ENCODE peak calls at places on chromosomes 13 and 19, in six cellular contexts. L, Z, S, T, M and G are unnamed samples.

GRCh38 chr19:40687525-40688016 is 2.9 kb downstream of the NUMBL start:
- DNase-seq in T (no peak), Z (no peak), M (no peak), L (no peak), S (no peak), G (no peak)

GRCh38 chr13:59835569-59835968 is 328.2 kb downstream of the DIAPH3 start:
- DNase-seq in Z (no peak), M (no peak), T (no peak), L (peak), S (no peak), G (no peak)

GRCh38 chr19:13588953-13589833 is 82.9 kb upstream of the CACNA1A start:
- DNase-seq in T (peak), Z (peak), L (peak), M (peak), S (peak), G (peak)

GRCh38 chr13:90197722-90198121 is 1149.8 kb upstream of the MIR17HG start:
- DNase-seq in M (no peak), Z (no peak), T (no peak), S (no peak), L (no peak), G (no peak)

GRCh38 chr13:26508885-26509284 is 48.6 kb upstream of the WASF3 start:
- DNase-seq in L (no peak), Z (no peak), S (no peak), M (no peak), T (no peak), G (no peak)

GRCh38 chr13:106499113-106499512 is 36.3 kb downstream of the EFNB2 start:
- DNase-seq in L (no peak), S (no peak), T (no peak), M (no peak), Z (no peak), G (no peak)

GRCh38 chr19:10295847-10296591 is 6.3 kb downstream of the ICAM5 start:
- DNase-seq in Z (no peak), T (no peak), M (no peak), S (no peak), L (no peak), G (no peak)

GRCh38 chr13:97185751-97186150 is 36.4 kb upstream of the MBNL2 start:
- DNase-seq in T (no peak), S (no peak), M (no peak), L (no peak), Z (no peak), G (no peak)

GRCh38 chr19:16571689-16572331 is 405 bp downstream of the SLC35E1 start:
- DNase-seq in M (no peak), L (peak), S (no peak), T (no peak), Z (no peak), G (no peak)

GRCh38 chr19:6773323-6773931 is 919 bp downstream of the VAV1 start:
- DNase-seq in L (no peak), M (no peak), T (peak), S (peak), Z (peak), G (peak)

GRCh38 chr13:106566682-106567420 is 1.1 kb downstream of the ARGLU1 start:
- DNase-seq in L (peak), M (no peak), T (no peak), S (peak), Z (peak), G (peak)

GRCh38 chr19:52748336-52748950 is 13.6 kb upstream of the ZNF611 start:
- DNase-seq in L (peak), T (no peak), M (no peak), S (no peak), Z (peak), G (peak)

GRCh38 chr19:44684892-44685847 is 13.8 kb upstream of the CEACAM16 start:
- DNase-seq in L (peak), Z (no peak), M (no peak), S (no peak), T (no peak), G (peak)

GRCh38 chr13:59842507-59842906 is 321.2 kb downstream of the DIAPH3 start:
- DNase-seq in S (no peak), M (no peak), L (no peak), Z (no peak), T (no peak), G (no peak)

GRCh38 chr19:17424743-17425365 is 5.0 kb downstream of the MVB12A start:
- DNase-seq in L (peak), T (no peak), Z (no peak), M (no peak), S (no peak), G (no peak)

GRCh38 chr19:39156230-39156890 is 30.8 kb downstream of the PAK4 start:
- DNase-seq in M (no peak), L (peak), Z (no peak), T (no peak), S (no peak), G (no peak)

GRCh38 chr13:61727714-61728275 is 312.1 kb upstream of the PCDH20 start:
- DNase-seq in Z (no peak), M (no peak), S (no peak), L (no peak), T (no peak), G (no peak)

GRCh38 chr19:919157-920050 is 2.3 kb downstream of the KISS1R start:
- DNase-seq in M (no peak), Z (no peak), L (peak), T (no peak), S (no peak), G (no peak)

GRCh38 chr19:22545751-22546150 is 88.4 kb upstream of the ZNF492 start:
- DNase-seq in M (no peak), L (peak), T (peak), Z (peak), S (no peak), G (peak)

GRCh38 chr19:17234911-17235617 is 9.0 kb downstream of the OCEL1 start:
- DNase-seq in L (peak), Z (peak), S (peak), T (peak), M (peak), G (no peak)

GRCh38 chr13:71602327-71602726 is 264.7 kb downstream of the DACH1 start:
- DNase-seq in M (no peak), Z (no peak), S (no peak), T (no peak), L (no peak), G (no peak)

GRCh38 chr13:41917641-41918040 is 43.3 kb downstream of the VWA8 start:
- DNase-seq in S (no peak), Z (no peak), L (no peak), T (no peak), M (no peak), G (no peak)

GRCh38 chr13:90533866-90534265 is 813.6 kb upstream of the MIR17HG start:
- DNase-seq in T (no peak), L (no peak), S (no peak), M (no peak), Z (no peak), G (no peak)

GRCh38 chr13:46131705-46132104 is 26.9 kb upstream of the CPB2 start:
- DNase-seq in S (no peak), M (no peak), T (no peak), Z (no peak), L (no peak), G (no peak)

GRCh38 chr13:52713894-52714293 is 25.7 kb downstream of the CNMD start:
- DNase-seq in S (no peak), Z (peak), T (no peak), M (no peak), L (no peak), G (peak)

GRCh38 chr13:43830481-43830873 is 43.7 kb upstream of the ENOX1 start:
- DNase-seq in M (no peak), Z (no peak), T (no peak), L (no peak), S (no peak), G (no peak)

GRCh38 chr19:44850641-44851109 is 4.6 kb downstream of the NECTIN2 start:
- DNase-seq in L (no peak), M (no peak), S (no peak), Z (no peak), T (no peak), G (no peak)

GRCh38 chr19:53308339-53308811 is 25.2 kb upstream of the ZNF845 start:
- DNase-seq in M (no peak), T (no peak), S (no peak), Z (peak), L (no peak), G (peak)

GRCh38 chr19:835201-835810 is 5.5 kb upstream of the PRTN3 start:
- DNase-seq in S (no peak), M (no peak), Z (no peak), L (no peak), T (no peak), G (no peak)

GRCh38 chr13:44653261-44653660 is 77.1 kb upstream of the TSC22D1 start:
- DNase-seq in T (no peak), L (no peak), M (no peak), Z (no peak), S (no peak), G (no peak)

GRCh38 chr13:40546047-40546446 is 120.4 kb downstream of the FOXO1 start:
- DNase-seq in M (no peak), L (no peak), T (no peak), S (no peak), Z (no peak), G (no peak)

GRCh38 chr13:95641961-95642621 is 2.4 kb downstream of the DZIP1 start:
- DNase-seq in S (no peak), T (no peak), M (no peak), Z (no peak), L (no peak), G (no peak)

GRCh38 chr13:23399254-23399796 is 34.2 kb downstream of the SACS start:
- DNase-seq in L (peak), M (no peak), Z (no peak), S (no peak), T (no peak), G (no peak)

GRCh38 chr19:36169084-36169760 is 17.0 kb upstream of the COX7A1 start:
- DNase-seq in M (no peak), Z (no peak), T (no peak), S (no peak), L (no peak), G (no peak)

GRCh38 chr19:3633559-3633988 is 7.0 kb upstream of the CACTIN start:
- DNase-seq in S (no peak), L (no peak), T (no peak), M (no peak), Z (no peak), G (no peak)

GRCh38 chr19:38831142-38831605 is 420 bp downstream of the ECH1 start:
- DNase-seq in Z (no peak), T (peak), L (peak), S (no peak), M (no peak), G (peak)

GRCh38 chr19:10981496-10981895 is 20.7 kb downstream of the SMARCA4 start:
- DNase-seq in M (no peak), L (no peak), Z (no peak), T (no peak), S (no peak), G (no peak)

GRCh38 chr13:40402931-40403412 is 263.5 kb downstream of the FOXO1 start:
- DNase-seq in L (peak), M (no peak), T (no peak), Z (no peak), S (no peak), G (no peak)